ENCODE peak calls at places on chromosome 19, in nine cellular contexts. T is sigmoid colon, E is Peyer's patch, I is HCT116, U is heart left ventricle, L is breast epithelium, Z is tibial nerve, N is uterus, G is stomach. X is an unnamed sample.

GRCh38 chr19:50465986-50466771 is 10.1 kb upstream of the EMC10 start:
- DNase-seq in Z (no peak), U (no peak), E (peak; percentile 71), N (no peak), L (no peak), G (peak; percentile 60), T (no peak), I (peak; percentile 42), X (peak; percentile 84)

GRCh38 chr19:13693933-13694332 is 70.4 kb upstream of the MRI1 start:
- DNase-seq in E (no peak), N (no peak), L (no peak), G (no peak), T (no peak), I (no peak), U (no peak), Z (no peak), X (no peak)

GRCh38 chr19:49110567-49110966 is 3.6 kb upstream of the LIN7B start:
- DNase-seq in E (no peak), T (no peak), Z (no peak), N (no peak), L (no peak), G (no peak), I (no peak), U (no peak), X (no peak)

GRCh38 chr19:55624109-55625003 is at the start of gene ZNF784:
- DNase-seq in I (peak; percentile 85), E (peak; percentile 96), U (peak; percentile 98), Z (peak; percentile 93), N (peak; percentile 92), L (peak; percentile 90), T (peak; percentile 97), G (peak; percentile 95), X (peak; percentile 91)

GRCh38 chr19:4414144-4414799 is 11.8 kb downstream of the CHAF1A start:
- DNase-seq in L (no peak), N (no peak), Z (no peak), G (no peak), U (peak; percentile 13), E (no peak), I (no peak), T (no peak), X (no peak)

GRCh38 chr19:35294859-35295258 is 2.9 kb downstream of the MAG start:
- DNase-seq in U (no peak), Z (no peak), G (no peak), I (no peak), N (no peak), L (no peak), T (no peak), E (no peak), X (no peak)

GRCh38 chr19:11123076-11123567 is 32.5 kb downstream of the SPC24 start:
- DNase-seq in G (no peak), Z (no peak), I (no peak), E (no peak), N (no peak), T (no peak), U (no peak), L (no peak), X (no peak)

GRCh38 chr19:41013359-41013758 is 22.3 kb downstream of the CYP2B6 start:
- DNase-seq in E (no peak), N (no peak), L (no peak), T (no peak), I (no peak), U (no peak), Z (no peak), G (no peak), X (no peak)

GRCh38 chr19:29285187-29285687 is 72.3 kb upstream of the UQCRFS1 start:
- DNase-seq in T (no peak), L (no peak), N (no peak), G (no peak), U (no peak), E (no peak), I (no peak), Z (no peak), X (no peak)

GRCh38 chr19:42683917-42684513 is 56.3 kb downstream of the PSG3 start:
- DNase-seq in G (no peak), N (no peak), I (peak; percentile 28), T (no peak), E (no peak), U (no peak), L (no peak), Z (peak; percentile 25), X (no peak)

GRCh38 chr19:27793128-27793643 is 1419.8 kb downstream of the UQCRFS1 start:
- DNase-seq in G (peak; percentile 71), T (peak; percentile 84), L (peak; percentile 87), U (peak; percentile 75), Z (peak; percentile 63), E (peak; percentile 81), I (peak; percentile 90), N (peak; percentile 62), X (peak; percentile 84)

GRCh38 chr19:39677931-39678889 is 22.5 kb downstream of the LGALS16 start:
- DNase-seq in N (no peak), I (no peak), Z (no peak), G (peak; percentile 62), U (no peak), L (peak; percentile 24), T (no peak), E (no peak), X (peak; percentile 57)

GRCh38 chr19:16143399-16144215 is at the start of gene HSH2D:
- DNase-seq in T (no peak), L (peak; percentile 54), Z (no peak), G (peak; percentile 94), N (no peak), E (peak; percentile 93), I (peak; percentile 77), U (peak; percentile 77), X (no peak)

GRCh38 chr19:44640518-44640917 is 3.2 kb upstream of the PVR start:
- DNase-seq in U (no peak), I (no peak), Z (no peak), G (no peak), T (no peak), N (no peak), E (no peak), L (no peak), X (peak; percentile 29)

GRCh38 chr19:56177564-56178243 is 1.9 kb downstream of the GALP start:
- DNase-seq in G (no peak), L (no peak), E (no peak), U (no peak), Z (no peak), I (no peak), N (no peak), T (no peak), X (no peak)

GRCh38 chr19:49556412-49557398 is 23.7 kb downstream of the NOSIP start:
- DNase-seq in U (peak; percentile 64), E (peak; percentile 66), L (no peak), I (no peak), T (no peak), G (no peak), N (no peak), Z (no peak), X (no peak)

GRCh38 chr19:57671124-57671895 is 2.6 kb downstream of the ZSCAN4 start:
- DNase-seq in T (no peak), I (no peak), L (no peak), Z (no peak), N (no peak), E (no peak), U (no peak), G (no peak), X (no peak)

GRCh38 chr19:12913871-12914690 is 5.0 kb downstream of the SYCE2 start:
- DNase-seq in N (no peak), Z (peak; percentile 39), U (no peak), I (no peak), E (no peak), L (peak; percentile 65), T (peak; percentile 74), G (no peak), X (peak; percentile 28)

GRCh38 chr19:9836021-9836420 is 903 bp downstream of the PIN1 start:
- DNase-seq in I (no peak), U (no peak), L (no peak), N (no peak), G (no peak), E (no peak), Z (no peak), T (no peak), X (no peak)

GRCh38 chr19:6161271-6161850 is 25.9 kb downstream of the ACSBG2 start:
- DNase-seq in U (no peak), E (no peak), L (no peak), I (peak; percentile 98), G (no peak), T (no peak), N (peak; percentile 17), Z (no peak), X (no peak)

GRCh38 chr19:45414468-45414867 is 8.0 kb downstream of the POLR1G start:
- DNase-seq in I (no peak), U (peak; percentile 24), G (no peak), T (no peak), L (no peak), N (no peak), E (no peak), Z (no peak), X (no peak)

GRCh38 chr19:55069137-55069858 is 6.3 kb upstream of the RDH13 start:
- DNase-seq in I (no peak), T (no peak), N (no peak), G (peak; percentile 81), Z (no peak), L (peak; percentile 70), E (peak; percentile 76), U (no peak), X (no peak)

GRCh38 chr19:34841780-34842179 is 68.8 kb upstream of the ZNF599 start:
- DNase-seq in Z (no peak), E (no peak), U (no peak), T (no peak), G (no peak), I (no peak), L (no peak), N (no peak), X (no peak)

GRCh38 chr19:1471514-1472107 is 7.4 kb downstream of the C19orf25 start:
- DNase-seq in I (no peak), L (no peak), Z (no peak), U (no peak), N (no peak), T (no peak), E (no peak), G (no peak), X (no peak)
- TF ChIP-seq CTCF in I (peak; percentile 37), L (no peak), Z (no peak), U (no peak), N (no peak), T (no peak), E (no peak), G (no peak), X (no peak)

GRCh38 chr19:18513868-18514267 is 8.0 kb downstream of the ELL start:
- DNase-seq in I (no peak), T (peak; percentile 88), L (peak; percentile 48), N (peak; percentile 66), E (no peak), U (no peak), Z (peak; percentile 33), G (no peak), X (peak; percentile 73)
- H3K4me1 ChIP-seq in I (peaks cover 7% of the 10 kb centered on the region), T (peaks cover 48% of the 10 kb centered on the region), L (no peaks in the 10 kb centered on the region), N (no peaks in the 10 kb centered on the region), E (peaks cover 80% of the 10 kb centered on the region), U (peaks cover 77% of the 10 kb centered on the region), Z (no peaks in the 10 kb centered on the region), G (peaks cover 25% of the 10 kb centered on the region), X (peaks cover 89% of the 10 kb centered on the region)

GRCh38 chr19:17337675-17338439 is 504 bp downstream of the GTPBP3 start:
- DNase-seq in N (no peak), G (no peak), I (no peak), U (no peak), T (no peak), Z (no peak), L (no peak), E (no peak), X (no peak)
- TF ChIP-seq POLR2A in N (no peak), G (no peak), I (no peak), U (no peak), T (no peak), Z (no peak), L (no peak), E (no peak), X (no peak)

GRCh38 chr19:47768604-47769003 is 9.9 kb upstream of the SELENOW start:
- DNase-seq in T (no peak), Z (no peak), L (no peak), U (no peak), E (no peak), G (no peak), N (no peak), I (no peak), X (no peak)
- TF ChIP-seq CTCF in T (no peak), Z (no peak), L (no peak), U (no peak), E (no peak), G (no peak), N (no peak), I (no peak), X (no peak)

X was measured in gastrocnemius medialis.